ENCODE peak calls at places on chromosome 13, in five cellular contexts. J is neural crest cell; C is stromal cell of bone marrow; Q is IMR-90; V is activated naive CD4-positive, alpha-beta T cell. U is an unnamed sample.

GRCh38 chr13:113862766-113863510 is 938 bp downstream of the GAS6 start:
- DNase-seq in J (no peak), C (no peak), Q (no peak), V (no peak), U (no peak)

GRCh38 chr13:110524484-110525254 is 36.9 kb downstream of the RAB20 start:
- DNase-seq in J (no peak), C (no peak), Q (no peak), V (no peak), U (no peak)

GRCh38 chr13:19618925-19619324 is 14.5 kb upstream of the MPHOSPH8 start:
- DNase-seq in J (peak; percentile 15), C (no peak), Q (peak; percentile 37), V (no peak), U (peak; percentile 13)

GRCh38 chr13:45196622-45197021 is 4.2 kb downstream of the KCTD4 start:
- DNase-seq in J (no peak), C (peak; percentile 43), Q (peak; percentile 80), V (no peak), U (no peak)

GRCh38 chr13:51771418-51772104 is 32.4 kb downstream of the DHRS12 start:
- DNase-seq in J (no peak), C (no peak), Q (no peak), V (no peak), U (no peak)

GRCh38 chr13:101655435-101655834 is 203.0 kb downstream of the ITGBL1 start:
- DNase-seq in J (no peak), C (no peak), Q (no peak), V (no peak), U (no peak)

GRCh38 chr13:89465366-89465765 is 1794.2 kb downstream of the SLITRK5 start:
- DNase-seq in J (no peak), C (peak; percentile 3), Q (no peak), V (no peak), U (no peak)

GRCh38 chr13:39051157-39051556 is 12.9 kb downstream of the NHLRC3 start:
- DNase-seq in J (no peak), C (peak; percentile 27), Q (peak; percentile 50), V (no peak), U (no peak)

GRCh38 chr13:86601351-86601750 is 802.1 kb upstream of the SLITRK6 start:
- DNase-seq in J (no peak), C (no peak), Q (peak; percentile 20), V (no peak), U (no peak)

U was measured in naive thymus-derived CD8-positive, alpha-beta T cell.